ENCODE peak calls at places on chromosomes 4 and X, in seven cellular contexts. One of them, this sample, is unnamed. For H3K4me1 and H3K9me3, the result is how much of the 10 kb centered on the place peaks cover.

GRCh38 chrX:45824471-45824870 is 623.8 kb upstream of the DIPK2B start:
- DNase-seq in cardiac muscle cell: peak
- DNase-seq in neural progenitor cell: peak
- DNase-seq in body of pancreas: no peak
- DNase-seq in mammary epithelial cell: peak
- DNase-seq in breast epithelium: no peak
- DNase-seq in transverse colon: no peak
- DNase-seq in this sample: no peak

GRCh38 chr4:137545461-137545861 is 13.2 kb upstream of the PCDH18 start:
- DNase-seq in cardiac muscle cell: peak
- DNase-seq in neural progenitor cell: peak
- DNase-seq in body of pancreas: no peak
- DNase-seq in mammary epithelial cell: no peak
- DNase-seq in breast epithelium: no peak
- DNase-seq in transverse colon: no peak
- DNase-seq in this sample: no peak

GRCh38 chrX:36908801-36909403 is 99.3 kb upstream of the FAM47C start:
- DNase-seq in cardiac muscle cell: peak
- DNase-seq in neural progenitor cell: peak
- DNase-seq in body of pancreas: no peak
- DNase-seq in mammary epithelial cell: peak
- DNase-seq in breast epithelium: no peak
- DNase-seq in transverse colon: no peak
- DNase-seq in this sample: no peak

GRCh38 chr4:110949516-110949915 is 326.6 kb upstream of the PITX2 start:
- DNase-seq in cardiac muscle cell: no peak
- DNase-seq in neural progenitor cell: no peak
- DNase-seq in body of pancreas: no peak
- DNase-seq in mammary epithelial cell: no peak
- DNase-seq in breast epithelium: no peak
- DNase-seq in transverse colon: no peak
- DNase-seq in this sample: no peak

GRCh38 chr4:101366331-101366730 is 19.0 kb upstream of the PPP3CA start:
- DNase-seq in cardiac muscle cell: peak
- DNase-seq in neural progenitor cell: no peak
- DNase-seq in body of pancreas: no peak
- DNase-seq in mammary epithelial cell: no peak
- DNase-seq in breast epithelium: no peak
- DNase-seq in transverse colon: no peak
- DNase-seq in this sample: no peak

GRCh38 chr4:173415092-173415491 is 16.2 kb upstream of the SCRG1 start:
- DNase-seq in cardiac muscle cell: peak
- DNase-seq in neural progenitor cell: no peak
- DNase-seq in body of pancreas: no peak
- DNase-seq in mammary epithelial cell: peak
- DNase-seq in breast epithelium: no peak
- DNase-seq in transverse colon: no peak
- DNase-seq in this sample: no peak

GRCh38 chr4:85994576-85994975 is 365.3 kb downstream of the MAPK10 start:
- DNase-seq in cardiac muscle cell: peak
- DNase-seq in neural progenitor cell: no peak
- DNase-seq in body of pancreas: no peak
- DNase-seq in mammary epithelial cell: no peak
- DNase-seq in breast epithelium: no peak
- DNase-seq in transverse colon: no peak
- DNase-seq in this sample: no peak

GRCh38 chrX:68852046-68852445 is 23.2 kb downstream of the EFNB1 start:
- DNase-seq in cardiac muscle cell: no peak
- DNase-seq in neural progenitor cell: no peak
- DNase-seq in body of pancreas: no peak
- DNase-seq in mammary epithelial cell: no peak
- DNase-seq in breast epithelium: no peak
- DNase-seq in transverse colon: no peak
- DNase-seq in this sample: no peak

GRCh38 chrX:20189171-20189570 is 47.5 kb upstream of the EIF1AX start:
- DNase-seq in cardiac muscle cell: no peak
- DNase-seq in neural progenitor cell: no peak
- DNase-seq in body of pancreas: no peak
- DNase-seq in mammary epithelial cell: no peak
- DNase-seq in breast epithelium: no peak
- DNase-seq in transverse colon: no peak
- DNase-seq in this sample: no peak

GRCh38 chr4:84235131-84235530 is 264.0 kb downstream of the NKX6-1 start:
- DNase-seq in cardiac muscle cell: no peak
- DNase-seq in neural progenitor cell: no peak
- DNase-seq in body of pancreas: no peak
- DNase-seq in mammary epithelial cell: no peak
- DNase-seq in breast epithelium: no peak
- DNase-seq in transverse colon: no peak
- DNase-seq in this sample: no peak

GRCh38 chrX:54639018-54639345 is 109.0 kb downstream of the GNL3L start:
- DNase-seq in cardiac muscle cell: no peak
- DNase-seq in neural progenitor cell: no peak
- DNase-seq in body of pancreas: no peak
- DNase-seq in mammary epithelial cell: no peak
- DNase-seq in breast epithelium: no peak
- DNase-seq in transverse colon: no peak
- DNase-seq in this sample: no peak

GRCh38 chrX:39688576-39689373 is 409.0 kb downstream of the BCOR start:
- DNase-seq in cardiac muscle cell: peak
- DNase-seq in neural progenitor cell: peak
- DNase-seq in body of pancreas: peak
- DNase-seq in mammary epithelial cell: peak
- DNase-seq in breast epithelium: no peak
- DNase-seq in transverse colon: peak
- DNase-seq in this sample: peak

GRCh38 chr4:185457136-185457535 is 14.4 kb downstream of the CCDC110 start:
- DNase-seq in cardiac muscle cell: no peak
- DNase-seq in neural progenitor cell: peak
- DNase-seq in body of pancreas: peak
- DNase-seq in mammary epithelial cell: no peak
- DNase-seq in breast epithelium: no peak
- DNase-seq in transverse colon: no peak
- DNase-seq in this sample: no peak

GRCh38 chr4:92629302-92629701 is 325.5 kb downstream of the GRID2 start:
- DNase-seq in cardiac muscle cell: no peak
- DNase-seq in neural progenitor cell: no peak
- DNase-seq in body of pancreas: no peak
- DNase-seq in mammary epithelial cell: no peak
- DNase-seq in breast epithelium: no peak
- DNase-seq in transverse colon: no peak
- DNase-seq in this sample: no peak

GRCh38 chr4:101114936-101115372 is 232.4 kb downstream of the PPP3CA start:
- DNase-seq in cardiac muscle cell: peak
- DNase-seq in neural progenitor cell: peak
- DNase-seq in body of pancreas: no peak
- DNase-seq in mammary epithelial cell: peak
- DNase-seq in breast epithelium: no peak
- DNase-seq in transverse colon: no peak
- DNase-seq in this sample: no peak

GRCh38 chr4:122914292-122914904 is 8.0 kb downstream of the NUDT6 start:
- DNase-seq in cardiac muscle cell: peak
- DNase-seq in neural progenitor cell: no peak
- DNase-seq in body of pancreas: no peak
- DNase-seq in mammary epithelial cell: peak
- DNase-seq in breast epithelium: no peak
- DNase-seq in transverse colon: no peak
- DNase-seq in this sample: no peak

GRCh38 chrX:71253253-71254091 is 468 bp downstream of the ZMYM3 start:
- DNase-seq in cardiac muscle cell: peak
- DNase-seq in neural progenitor cell: peak
- DNase-seq in body of pancreas: peak
- DNase-seq in mammary epithelial cell: no peak
- DNase-seq in breast epithelium: no peak
- DNase-seq in transverse colon: peak
- DNase-seq in this sample: peak

GRCh38 chr4:5772528-5773270 is 61.7 kb downstream of the EVC start:
- DNase-seq in cardiac muscle cell: no peak
- DNase-seq in neural progenitor cell: no peak
- DNase-seq in body of pancreas: no peak
- DNase-seq in mammary epithelial cell: peak
- DNase-seq in breast epithelium: no peak
- DNase-seq in transverse colon: no peak
- DNase-seq in this sample: no peak

GRCh38 chr4:165151734-165152133 is 39.1 kb upstream of the TMEM192 start:
- DNase-seq in cardiac muscle cell: no peak
- DNase-seq in neural progenitor cell: no peak
- DNase-seq in body of pancreas: no peak
- DNase-seq in mammary epithelial cell: peak
- DNase-seq in breast epithelium: no peak
- DNase-seq in transverse colon: no peak
- DNase-seq in this sample: no peak

GRCh38 chr4:99811850-99812249 is 4.8 kb upstream of the DAPP1 start:
- DNase-seq in cardiac muscle cell: peak
- DNase-seq in neural progenitor cell: peak
- DNase-seq in body of pancreas: peak
- DNase-seq in mammary epithelial cell: peak
- DNase-seq in breast epithelium: no peak
- DNase-seq in transverse colon: peak
- DNase-seq in this sample: peak

GRCh38 chrX:47112316-47112954 is 32.1 kb downstream of the NDUFB11 start:
- DNase-seq in cardiac muscle cell: peak
- DNase-seq in neural progenitor cell: no peak
- DNase-seq in body of pancreas: no peak
- DNase-seq in mammary epithelial cell: peak
- DNase-seq in breast epithelium: no peak
- DNase-seq in transverse colon: no peak
- DNase-seq in this sample: peak

GRCh38 chrX:42094208-42094607 is 170.9 kb upstream of the CASK start:
- DNase-seq in cardiac muscle cell: peak
- DNase-seq in neural progenitor cell: no peak
- DNase-seq in body of pancreas: no peak
- DNase-seq in mammary epithelial cell: no peak
- DNase-seq in breast epithelium: no peak
- DNase-seq in transverse colon: no peak
- DNase-seq in this sample: no peak

GRCh38 chr4:83905952-83906351 is 370.0 kb downstream of the GPAT3 start:
- DNase-seq in cardiac muscle cell: no peak
- DNase-seq in neural progenitor cell: peak
- DNase-seq in body of pancreas: no peak
- DNase-seq in mammary epithelial cell: no peak
- DNase-seq in breast epithelium: no peak
- DNase-seq in transverse colon: no peak
- DNase-seq in this sample: no peak

GRCh38 chr4:17336524-17336941 is 175.4 kb downstream of the QDPR start:
- DNase-seq in cardiac muscle cell: peak
- DNase-seq in neural progenitor cell: no peak
- DNase-seq in body of pancreas: no peak
- DNase-seq in mammary epithelial cell: peak
- DNase-seq in breast epithelium: no peak
- DNase-seq in transverse colon: peak
- DNase-seq in this sample: no peak

GRCh38 chr4:17336986-17337385 is 174.9 kb downstream of the QDPR start:
- DNase-seq in cardiac muscle cell: no peak
- DNase-seq in neural progenitor cell: no peak
- DNase-seq in body of pancreas: no peak
- DNase-seq in mammary epithelial cell: no peak
- DNase-seq in breast epithelium: no peak
- DNase-seq in transverse colon: no peak
- DNase-seq in this sample: no peak

GRCh38 chr4:17336069-17336468 is 175.8 kb downstream of the QDPR start:
- DNase-seq in cardiac muscle cell: no peak
- DNase-seq in neural progenitor cell: no peak
- DNase-seq in body of pancreas: no peak
- DNase-seq in mammary epithelial cell: no peak
- DNase-seq in breast epithelium: no peak
- DNase-seq in transverse colon: no peak
- DNase-seq in this sample: no peak

GRCh38 chr4:17335371-17335770 is 176.5 kb downstream of the QDPR start:
- DNase-seq in cardiac muscle cell: no peak
- DNase-seq in neural progenitor cell: no peak
- DNase-seq in body of pancreas: no peak
- DNase-seq in mammary epithelial cell: no peak
- DNase-seq in breast epithelium: no peak
- DNase-seq in transverse colon: no peak
- DNase-seq in this sample: no peak

DNA sequence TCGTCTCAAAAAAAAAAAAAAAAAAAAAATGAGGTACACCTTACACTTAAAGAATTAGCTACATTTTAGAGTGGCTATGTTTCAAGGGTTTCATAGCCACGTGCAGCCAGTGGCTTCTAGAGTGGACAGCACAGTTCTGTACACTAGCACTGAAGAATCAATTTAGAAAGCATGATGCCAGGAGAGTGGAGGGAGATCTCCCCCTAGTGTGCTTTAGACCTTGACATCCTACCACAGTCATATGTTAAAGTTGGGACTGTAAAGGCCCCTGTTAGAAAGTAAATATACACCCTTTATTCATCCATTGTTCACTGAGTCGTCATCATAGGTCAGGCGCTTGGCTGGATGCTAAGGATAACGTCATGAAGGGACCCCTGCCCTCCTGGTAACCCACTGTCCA is 179.4 kb downstream of the QDPR start:
- DNase-seq in cardiac muscle cell: no peak
- DNase-seq in neural progenitor cell: no peak
- DNase-seq in body of pancreas: no peak
- DNase-seq in mammary epithelial cell: no peak
- DNase-seq in breast epithelium: no peak
- DNase-seq in transverse colon: no peak
- DNase-seq in this sample: no peak
- TF ChIP-seq CTCF in cardiac muscle cell: no peak
- TF ChIP-seq CTCF in neural progenitor cell: no peak
- TF ChIP-seq CTCF in body of pancreas: no peak
- TF ChIP-seq CTCF in mammary epithelial cell: no peak
- TF ChIP-seq CTCF in breast epithelium: no peak
- TF ChIP-seq CTCF in transverse colon: no peak
- TF ChIP-seq CTCF in this sample: no peak

GRCh38 chrX:1455948-1456280 is 3.2 kb upstream of the ASMTL start:
- DNase-seq in cardiac muscle cell: no peak
- DNase-seq in neural progenitor cell: no peak
- DNase-seq in body of pancreas: no peak
- DNase-seq in mammary epithelial cell: no peak
- DNase-seq in breast epithelium: no peak
- DNase-seq in transverse colon: no peak
- DNase-seq in this sample: no peak
- H3K4me1 ChIP-seq in cardiac muscle cell: under half
- H3K4me1 ChIP-seq in neural progenitor cell: under half
- H3K4me1 ChIP-seq in body of pancreas: under half
- H3K4me1 ChIP-seq in mammary epithelial cell: under half
- H3K4me1 ChIP-seq in breast epithelium: under half
- H3K4me1 ChIP-seq in transverse colon: under half
- H3K4me1 ChIP-seq in this sample: under half

DNA sequence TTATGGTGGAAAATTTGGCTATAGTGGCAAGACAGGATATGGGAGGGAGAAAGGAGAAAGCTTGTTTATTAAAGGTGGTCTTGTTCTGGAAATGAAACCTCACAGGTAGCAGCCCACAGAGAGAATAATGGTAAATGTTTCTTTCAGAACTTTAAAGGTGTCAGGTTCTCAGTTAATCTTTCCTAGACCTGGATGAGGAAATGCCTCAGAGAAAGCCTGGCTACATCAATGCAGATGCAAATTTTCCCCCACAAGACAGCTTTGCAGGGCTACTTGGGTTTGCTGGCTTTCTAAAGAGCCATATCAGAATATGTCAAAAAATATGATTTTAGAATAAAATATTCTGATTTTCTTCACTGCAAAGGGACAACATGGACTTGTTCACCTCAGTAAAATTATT is 715.0 kb downstream of the FAM133A start:
- DNase-seq in cardiac muscle cell: no peak
- DNase-seq in neural progenitor cell: no peak
- DNase-seq in body of pancreas: no peak
- DNase-seq in mammary epithelial cell: no peak
- DNase-seq in breast epithelium: no peak
- DNase-seq in transverse colon: no peak
- DNase-seq in this sample: no peak
- H3K9me3 ChIP-seq in cardiac muscle cell: under half
- H3K9me3 ChIP-seq in neural progenitor cell: under half
- H3K9me3 ChIP-seq in body of pancreas: under half
- H3K9me3 ChIP-seq in mammary epithelial cell: under half
- H3K9me3 ChIP-seq in breast epithelium: under half
- H3K9me3 ChIP-seq in transverse colon: under half
- H3K9me3 ChIP-seq in this sample: under half

GRCh38 chrX:145393702-145394235 is 146.5 kb downstream of the SPANXN1 start:
- DNase-seq in cardiac muscle cell: no peak
- DNase-seq in neural progenitor cell: peak
- DNase-seq in body of pancreas: no peak
- DNase-seq in mammary epithelial cell: no peak
- DNase-seq in breast epithelium: no peak
- DNase-seq in transverse colon: no peak
- DNase-seq in this sample: no peak
- TF ChIP-seq CTCF in cardiac muscle cell: no peak
- TF ChIP-seq CTCF in neural progenitor cell: peak
- TF ChIP-seq CTCF in body of pancreas: no peak
- TF ChIP-seq CTCF in mammary epithelial cell: peak
- TF ChIP-seq CTCF in breast epithelium: no peak
- TF ChIP-seq CTCF in transverse colon: no peak
- TF ChIP-seq CTCF in this sample: no peak

This sample was measured in prostate gland.